ENCODE peak calls at places on chromosomes 7 and 10, in seven cellular contexts. V is IMR-90, A is neuronal stem cell, D is mesenchymal stem cell, N is H9, G is trophoblast cell, B is H1. E is an unnamed sample. For H3K4me1, the result is how much of the 10 kb centered on the place peaks cover.

GRCh38 chr10:7035111-7035761 is 375.6 kb downstream of the SFMBT2 start:
- DNase-seq in G (no peak), D (no peak), B (no peak), V (no peak), A (no peak), N (no peak), E (no peak)

GRCh38 chr7:113796557-113796956 is 122.3 kb downstream of the PPP1R3A start:
- DNase-seq in G (no peak), D (peak), N (no peak), B (no peak), V (peak), A (no peak), E (peak)

GRCh38 chr7:142785841-142786250 is 15.1 kb downstream of the PRSS2 start:
- DNase-seq in N (peak), D (no peak), G (no peak), V (no peak), B (no peak), A (no peak), E (peak)

GRCh38 chr7:132713893-132714292 is 137.6 kb upstream of the PLXNA4 start:
- DNase-seq in D (no peak), N (no peak), G (no peak), V (no peak), B (no peak), A (no peak), E (no peak)

GRCh38 chr7:156147771-156148504 is 335.7 kb upstream of the SHH start:
- DNase-seq in D (no peak), B (no peak), V (no peak), A (no peak), N (no peak), G (no peak), E (no peak)

GRCh38 chr10:117074621-117075020 is 63.4 kb downstream of the VAX1 start:
- DNase-seq in B (no peak), A (no peak), G (no peak), D (no peak), N (peak), V (no peak), E (peak)

GRCh38 chr7:85222522-85222921 is 35.7 kb upstream of the SEMA3D start:
- DNase-seq in B (no peak), D (peak), V (peak), A (no peak), G (no peak), N (no peak), E (no peak)

GRCh38 chr7:135441791-135442190 is 68.1 kb downstream of the CNOT4 start:
- DNase-seq in A (no peak), V (peak), N (no peak), B (no peak), G (no peak), D (no peak), E (no peak)

GRCh38 chr7:32658034-32658944 is 163.0 kb downstream of the AVL9 start:
- DNase-seq in B (no peak), N (no peak), A (no peak), G (no peak), D (no peak), V (peak), E (no peak)

GRCh38 chr7:85765698-85766298 is 578.9 kb upstream of the SEMA3D start:
- DNase-seq in A (no peak), D (peak), N (no peak), B (peak), G (no peak), V (no peak), E (peak)

GRCh38 chr7:158682456-158682855 is 22.1 kb downstream of the NCAPG2 start:
- DNase-seq in D (no peak), G (no peak), A (no peak), N (no peak), V (no peak), B (no peak), E (no peak)

GRCh38 chr7:103851357-103851756 is 138.1 kb downstream of the RELN start:
- DNase-seq in N (no peak), A (peak), V (peak), G (no peak), B (no peak), D (no peak), E (peak)

GRCh38 chr10:86160890-86161585 is 205.6 kb downstream of the GRID1 start:
- DNase-seq in D (no peak), B (no peak), G (peak), A (no peak), N (no peak), V (no peak), E (no peak)

GRCh38 chr10:74371696-74372095 is 220.7 kb downstream of the ADK start:
- DNase-seq in G (no peak), N (no peak), V (peak), D (no peak), B (no peak), A (no peak), E (no peak)

GRCh38 chr7:140533394-140533872 is 54.1 kb upstream of the MKRN1 start:
- DNase-seq in A (no peak), G (no peak), N (no peak), D (peak), V (peak), B (no peak), E (no peak)

GRCh38 chr10:73576178-73576889 is 14.8 kb downstream of the USP54 start:
- DNase-seq in G (no peak), D (peak), B (no peak), A (no peak), V (peak), N (no peak), E (no peak)

GRCh38 chr10:91036807-91037405 is 116.0 kb upstream of the ANKRD1 start:
- DNase-seq in D (no peak), B (no peak), N (no peak), G (no peak), A (no peak), V (no peak), E (no peak)

GRCh38 chr7:103714377-103714927 is 268.4 kb upstream of the SLC26A5 start:
- DNase-seq in V (no peak), N (no peak), D (no peak), G (no peak), A (no peak), B (no peak), E (peak)

GRCh38 chr10:101668566-101668965 is 26.4 kb downstream of the FBXW4 start:
- DNase-seq in V (no peak), A (no peak), G (no peak), B (no peak), D (no peak), N (no peak), E (peak)

GRCh38 chr7:10106609-10107008 is 867.1 kb upstream of the PHF14 start:
- DNase-seq in N (no peak), V (no peak), G (no peak), D (no peak), A (no peak), B (no peak), E (no peak)

GRCh38 chr10:131571346-131571745 is 259.8 kb upstream of the TCERG1L start:
- DNase-seq in V (no peak), A (no peak), N (no peak), D (no peak), B (no peak), G (no peak), E (no peak)

GRCh38 chr7:64182036-64182790 is 24.8 kb upstream of the ZNF735 start:
- DNase-seq in B (no peak), V (no peak), D (no peak), A (no peak), G (no peak), N (no peak), E (no peak)

GRCh38 chr7:116672596-116673503 is 854 bp downstream of the MET start:
- DNase-seq in G (peak), V (peak), D (peak), A (no peak), B (no peak), N (peak), E (no peak)

GRCh38 chr7:149753370-149754233 is 19.8 kb downstream of the ZNF467 start:
- DNase-seq in G (peak), V (peak), A (no peak), B (peak), D (peak), N (peak), E (peak)

GRCh38 chr7:24715661-24716479 is 41.4 kb downstream of the GSDME start:
- DNase-seq in D (peak), A (no peak), G (no peak), N (peak), B (peak), V (peak), E (peak)

GRCh38 chr10:97356318-97356914 is 21.9 kb upstream of the FRAT2 start:
- DNase-seq in B (no peak), N (no peak), G (no peak), A (no peak), D (no peak), V (no peak), E (no peak)

GRCh38 chr10:3472705-3473078 is 300.1 kb upstream of the PITRM1 start:
- DNase-seq in N (no peak), V (peak), G (no peak), D (peak), A (no peak), B (no peak), E (no peak)

GRCh38 chr7:3648276-3648675 is 347.2 kb downstream of the SDK1 start:
- DNase-seq in N (no peak), A (no peak), B (no peak), G (peak), D (no peak), V (peak), E (no peak)

GRCh38 chr10:26914898-26915297 is 54.1 kb upstream of the ABI1 start:
- DNase-seq in D (no peak), B (no peak), A (no peak), G (no peak), V (peak), N (no peak), E (no peak)
- H2BK120ac ChIP-seq in D (no peak), B (no peak), A (no peak), G (no peak), V (no peak), N (no peak), E (no peak)

GRCh38 chr10:75818552-75818951 is 387.1 kb downstream of the LRMDA start:
- DNase-seq in G (no peak), V (no peak), D (no peak), N (no peak), B (no peak), A (no peak), E (no peak)
- H3K27ac ChIP-seq in G (no peak), V (no peak), D (no peak), N (no peak), B (no peak), A (no peak), E (no peak)

GRCh38 chr7:88301924-88302323 is 4.8 kb downstream of the STEAP4 start:
- DNase-seq in V (no peak), A (no peak), G (no peak), N (no peak), D (no peak), B (no peak), E (no peak)
- H3K4me1 ChIP-seq in V (under half), A (under half), G (under half), N (under half), D (under half), B (under half), E (under half)

GRCh38 chr10:128222317-128222849 is 96.2 kb upstream of the MKI67 start:
- DNase-seq in V (no peak), B (no peak), A (no peak), N (no peak), D (no peak), G (no peak), E (no peak)
- H2BK120ac ChIP-seq in V (no peak), B (no peak), A (no peak), N (no peak), D (no peak), G (no peak), E (no peak)

GRCh38 chr10:61110188-61110844 is 166.3 kb upstream of the RHOBTB1 start:
- DNase-seq in A (no peak), B (no peak), G (no peak), N (no peak), D (no peak), V (peak), E (no peak)

GRCh38 chr10:61108880-61109279 is 164.9 kb upstream of the RHOBTB1 start:
- DNase-seq in G (no peak), B (no peak), N (no peak), V (no peak), A (no peak), D (no peak), E (no peak)

GRCh38 chr10:61115874-61116273 is 171.9 kb upstream of the RHOBTB1 start:
- DNase-seq in V (no peak), D (no peak), N (no peak), B (no peak), G (no peak), A (no peak), E (no peak)

GRCh38 chr10:61110936-61111335 is 167.0 kb upstream of the RHOBTB1 start:
- DNase-seq in V (no peak), N (no peak), G (no peak), B (no peak), A (no peak), D (no peak), E (no peak)
- H3K27ac ChIP-seq in V (peak), N (no peak), G (no peak), B (no peak), A (no peak), D (no peak), E (no peak)

DNA sequence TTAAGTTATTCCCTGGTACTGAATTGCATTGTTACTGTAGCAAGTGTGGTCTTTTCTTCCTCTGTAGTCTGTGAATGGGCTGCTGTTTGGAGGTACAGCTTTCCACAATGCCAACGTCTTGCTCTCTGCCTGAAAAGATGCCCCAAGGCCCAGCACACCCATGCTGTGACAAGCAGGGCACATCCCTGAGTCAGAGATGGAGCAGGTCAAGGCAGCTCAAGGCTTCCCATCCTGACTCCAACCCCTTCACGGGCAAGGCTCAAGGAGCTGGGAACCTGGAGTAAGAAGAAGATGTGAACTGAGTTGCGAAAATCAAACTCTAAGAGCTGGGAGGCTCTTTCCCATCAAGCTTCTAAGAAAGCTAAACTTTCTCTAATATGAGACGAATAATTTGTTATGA is 27.2 kb downstream of the SVIL start:
- DNase-seq in D (no peak), A (no peak), N (no peak), G (no peak), B (no peak), V (no peak), E (no peak)
- H3K4me1 ChIP-seq in D (under half), A (under half), N (under half), G (under half), B (under half), V (under half), E (under half)

DNA sequence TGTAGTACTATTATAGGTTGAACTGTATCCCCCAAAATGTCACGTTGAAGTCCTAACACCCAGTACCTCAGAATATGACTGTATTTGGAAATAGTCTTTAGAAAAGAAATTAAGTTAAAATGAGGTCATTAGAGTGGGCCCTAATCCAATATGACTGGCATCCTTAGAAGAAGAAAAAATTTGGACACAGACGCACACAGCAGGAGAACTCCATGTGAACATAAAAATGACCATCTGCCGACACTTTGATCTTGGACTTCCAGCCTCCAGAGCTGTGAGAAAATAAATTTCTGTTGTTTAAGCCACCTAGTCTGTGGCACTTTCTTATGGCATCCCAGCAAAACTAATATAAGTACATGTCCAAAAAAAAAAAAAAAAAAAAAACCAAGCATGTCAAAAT is 225.8 kb downstream of the PARD3 start:
- DNase-seq in B (no peak), D (no peak), V (no peak), G (no peak), N (no peak), A (no peak), E (no peak)
- H2BK120ac ChIP-seq in B (no peak), D (no peak), V (no peak), G (no peak), N (no peak), A (no peak), E (no peak)

GRCh38 chr7:2450198-2451107 is 25.7 kb downstream of the GRIFIN start:
- DNase-seq in G (no peak), D (no peak), N (no peak), A (no peak), V (no peak), B (no peak), E (no peak)

GRCh38 chr7:2451171-2452073 is 24.8 kb downstream of the GRIFIN start:
- DNase-seq in B (peak), N (peak), D (peak), V (peak), G (peak), A (peak), E (peak)

GRCh38 chr7:2446676-2447075 is 29.5 kb downstream of the GRIFIN start:
- DNase-seq in G (no peak), N (no peak), B (no peak), A (no peak), D (no peak), V (no peak), E (no peak)

GRCh38 chr7:2452643-2453270 is 23.4 kb downstream of the GRIFIN start:
- DNase-seq in D (no peak), B (no peak), G (no peak), N (no peak), V (no peak), A (no peak), E (no peak)

DNA sequence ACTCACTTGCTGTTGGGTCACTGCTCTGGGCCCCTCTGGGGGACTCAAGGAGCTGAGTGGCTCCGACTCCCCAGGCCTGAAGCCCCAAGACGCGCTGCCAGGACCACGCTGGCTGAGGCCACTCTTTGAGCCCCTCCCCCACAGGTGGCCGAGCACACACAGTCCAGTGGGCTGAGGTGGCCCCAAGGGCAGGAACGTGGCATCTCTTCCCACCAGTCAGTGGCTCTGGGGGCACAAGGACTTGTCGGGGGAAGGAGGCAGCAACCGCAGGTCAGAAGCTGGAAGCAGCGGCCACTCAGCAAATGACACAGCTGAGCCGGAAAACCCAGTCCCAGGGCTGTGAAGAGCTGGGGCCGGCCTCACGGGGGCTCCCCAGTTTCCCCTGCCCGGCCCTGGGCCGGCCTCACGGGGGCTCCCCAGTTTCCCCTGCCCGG is 24.1 kb downstream of the GRIFIN start:
- DNase-seq in G (no peak), B (peak), V (no peak), A (no peak), N (no peak), D (peak), E (peak)
- H3K27ac ChIP-seq in G (no peak), B (no peak), V (no peak), A (no peak), N (no peak), D (no peak), E (no peak)

GRCh38 chr7:1848911-1849311 is 178.8 kb downstream of the ELFN1 start:
- DNase-seq in B (no peak), G (no peak), N (no peak), D (no peak), A (no peak), V (no peak), E (no peak)

GRCh38 chr7:1847260-1848001 is 177.4 kb downstream of the ELFN1 start:
- DNase-seq in D (no peak), G (no peak), A (no peak), N (no peak), V (no peak), B (no peak), E (no peak)

GRCh38 chr7:1849351-1849951 is 179.4 kb downstream of the ELFN1 start:
- DNase-seq in D (no peak), N (no peak), B (no peak), V (no peak), A (no peak), G (no peak), E (no peak)

GRCh38 chr7:1846331-1847065 is 176.4 kb downstream of the ELFN1 start:
- DNase-seq in G (no peak), B (no peak), V (no peak), D (no peak), N (no peak), A (no peak), E (peak)

DNA sequence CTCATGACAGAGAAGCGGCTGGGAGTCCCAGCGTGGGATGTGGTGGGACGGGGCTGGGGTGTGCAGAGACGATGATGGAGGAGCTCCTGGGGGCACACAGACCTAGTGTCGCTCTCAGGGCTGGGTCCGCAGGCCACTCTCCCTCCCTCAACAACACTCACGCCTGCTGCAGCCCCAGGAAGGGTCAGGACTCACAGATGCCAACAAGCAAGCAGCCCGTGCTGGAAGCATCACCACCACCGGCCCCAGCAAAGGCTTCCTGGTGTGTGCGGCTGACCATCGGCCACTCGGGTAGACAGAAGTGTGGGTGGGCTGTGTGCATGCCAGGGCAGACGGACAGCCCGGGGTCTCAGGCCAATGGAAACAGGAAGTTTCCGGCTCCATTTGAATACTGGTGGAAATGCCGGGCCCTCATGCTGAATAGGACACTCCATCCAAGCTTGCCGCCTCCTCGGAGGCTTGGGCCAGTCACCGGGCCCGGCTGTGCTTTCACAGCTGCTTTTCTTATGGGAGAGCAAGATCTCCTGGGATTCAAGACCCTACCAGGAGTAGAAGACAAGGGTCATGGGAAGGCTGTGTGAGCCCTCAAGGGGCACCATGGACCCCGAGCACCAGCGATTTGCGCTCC is 178.1 kb downstream of the ELFN1 start:
- DNase-seq in A (no peak), N (no peak), D (no peak), G (no peak), V (no peak), B (no peak), E (no peak)
- H3K4me1 ChIP-seq in A (under half), N (under half), D (under half), G (under half), V (under half), B (under half), E (under half)

GRCh38 chr10:1712944-1713671 is 24.2 kb downstream of the ADARB2 start:
- DNase-seq in B (no peak), G (no peak), D (no peak), A (no peak), V (no peak), N (no peak), E (no peak)

GRCh38 chr10:1716839-1717238 is 20.5 kb downstream of the ADARB2 start:
- DNase-seq in D (no peak), B (no peak), V (no peak), N (no peak), G (no peak), A (no peak), E (no peak)

GRCh38 chr10:1712314-1712713 is 25.0 kb downstream of the ADARB2 start:
- DNase-seq in N (no peak), V (no peak), G (no peak), A (no peak), B (no peak), D (no peak), E (no peak)

GRCh38 chr10:1715821-1716220 is 21.5 kb downstream of the ADARB2 start:
- DNase-seq in G (no peak), B (peak), V (no peak), D (peak), A (no peak), N (peak), E (peak)
- H2BK120ac ChIP-seq in G (no peak), B (no peak), V (no peak), D (no peak), A (no peak), N (no peak), E (no peak)

E was measured in mesendoderm.